ENCODE peak calls at places on chromosome 19, in seven cellular contexts. Z is lower lobe of right lung, H is astrocyte, G is keratinocyte, W is pancreas, N is aorta, M is substantia nigra. O is an unnamed sample.

GRCh38 chr19:22832031-22832762 is at the start of gene ZNF723:
- DNase-seq in Z (peak), H (no peak), G (no peak), W (no peak), N (no peak), M (no peak), O (no peak)

GRCh38 chr19:15871570-15871969 is 26.3 kb downstream of the CYP4F2 start:
- DNase-seq in Z (peak), H (no peak), G (no peak), W (no peak), N (no peak), M (no peak), O (no peak)

GRCh38 chr19:53161123-53161522 is 2.3 kb upstream of the ZNF347 start:
- DNase-seq in Z (no peak), H (no peak), G (no peak), W (no peak), N (no peak), M (no peak), O (no peak)

GRCh38 chr19:55440411-55441105 is 2.5 kb downstream of the SHISA7 start:
- DNase-seq in Z (no peak), H (no peak), G (no peak), W (no peak), N (no peak), M (no peak), O (no peak)

GRCh38 chr19:18194554-18195238 is 1.7 kb downstream of the MPV17L2 start:
- DNase-seq in Z (no peak), H (peak), G (no peak), W (no peak), N (peak), M (peak), O (no peak)

GRCh38 chr19:29421186-29421525 is 104.6 kb upstream of the VSTM2B start:
- DNase-seq in Z (no peak), H (no peak), G (no peak), W (no peak), N (no peak), M (no peak), O (no peak)

GRCh38 chr19:16377521-16377920 is 52.9 kb downstream of the KLF2 start:
- DNase-seq in Z (no peak), H (no peak), G (no peak), W (no peak), N (no peak), M (no peak), O (no peak)

GRCh38 chr19:48975947-48976847 is 11.1 kb downstream of the FTL start:
- DNase-seq in Z (no peak), H (no peak), G (no peak), W (no peak), N (no peak), M (no peak), O (no peak)

GRCh38 chr19:31717316-31717715 is 368.1 kb upstream of the TSHZ3 start:
- DNase-seq in Z (no peak), H (peak), G (no peak), W (no peak), N (no peak), M (no peak), O (no peak)

GRCh38 chr19:40907968-40908735 is 26.1 kb upstream of the CYP2A7 start:
- DNase-seq in Z (no peak), H (no peak), G (no peak), W (no peak), N (peak), M (peak), O (peak)

GRCh38 chr19:20471441-20471840 is 94.1 kb downstream of the ZNF737 start:
- DNase-seq in Z (peak), H (no peak), G (no peak), W (no peak), N (no peak), M (no peak), O (no peak)

GRCh38 chr19:30681162-30681996 is 309.2 kb downstream of the ZNF536 start:
- DNase-seq in Z (no peak), H (no peak), G (no peak), W (no peak), N (no peak), M (no peak), O (no peak)

GRCh38 chr19:30677702-30678101 is 305.5 kb downstream of the ZNF536 start:
- DNase-seq in Z (no peak), H (no peak), G (no peak), W (no peak), N (no peak), M (no peak), O (no peak)

GRCh38 chr19:30679286-30679685 is 307.1 kb downstream of the ZNF536 start:
- DNase-seq in Z (no peak), H (no peak), G (no peak), W (no peak), N (no peak), M (no peak), O (no peak)

GRCh38 chr19:30678168-30678567 is 306.0 kb downstream of the ZNF536 start:
- DNase-seq in Z (no peak), H (no peak), G (no peak), W (no peak), N (no peak), M (no peak), O (no peak)

GRCh38 chr19:30679789-30680188 is 307.6 kb downstream of the ZNF536 start:
- DNase-seq in Z (no peak), H (no peak), G (no peak), W (no peak), N (no peak), M (no peak), O (no peak)
- H3K27ac ChIP-seq in Z (no peak), H (no peak), G (no peak), W (no peak), N (no peak), M (no peak), O (no peak)

DNA sequence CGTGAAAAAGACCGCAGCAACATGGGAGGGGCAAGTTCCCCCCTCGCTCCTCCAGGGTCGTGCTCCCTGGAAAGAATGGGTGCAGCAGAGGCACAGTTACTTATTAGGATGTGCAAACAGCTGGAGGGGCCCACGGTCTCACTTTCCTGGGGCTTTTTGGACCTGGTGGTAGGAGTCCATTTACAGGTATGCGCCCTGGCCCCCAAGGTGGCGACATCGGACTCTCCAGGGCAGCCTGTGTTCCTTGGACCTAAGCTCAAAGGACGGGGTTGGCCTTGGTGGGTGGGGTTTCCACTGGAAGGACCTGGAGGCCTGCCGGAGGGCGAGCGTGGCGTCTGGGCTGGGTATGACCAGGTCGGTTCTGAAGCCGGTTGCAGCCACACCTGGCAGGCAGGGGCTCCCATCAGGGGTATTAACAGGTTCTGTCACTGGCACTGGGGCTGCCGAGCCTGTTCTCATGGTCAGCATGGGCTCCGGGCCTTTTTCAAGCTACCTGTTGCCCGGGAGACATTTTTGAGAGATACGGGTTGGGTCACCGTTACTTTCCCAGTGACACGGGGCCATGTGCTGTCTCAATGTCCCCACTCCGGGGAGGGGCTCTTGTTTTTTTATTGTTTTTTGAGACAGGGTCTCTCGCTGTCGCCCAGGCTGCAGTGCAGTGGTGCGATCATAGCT is 5.9 kb downstream of the ZFR2 start:
- DNase-seq in Z (no peak), H (no peak), G (no peak), W (no peak), N (no peak), M (no peak), O (no peak)
- H3K27ac ChIP-seq in Z (no peak), H (no peak), G (no peak), W (no peak), N (no peak), M (no peak), O (no peak)

DNA sequence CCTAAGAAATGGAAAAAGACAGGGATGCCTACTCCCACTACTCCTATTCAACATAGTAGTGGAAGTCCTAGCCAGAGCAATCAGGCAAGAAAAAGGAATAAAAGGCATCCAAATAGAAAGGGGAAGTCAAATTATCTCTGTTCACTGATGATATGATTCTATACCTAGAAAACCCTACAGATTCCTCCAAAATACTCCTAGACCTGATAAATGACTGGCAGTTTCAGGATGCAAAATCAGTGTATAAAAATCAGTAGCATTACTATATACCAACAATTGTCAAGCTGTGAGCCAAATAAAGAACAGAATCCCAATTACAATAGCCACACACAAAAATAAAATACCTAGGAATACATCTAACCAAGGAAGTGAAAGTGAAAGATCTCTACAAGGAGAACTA is 1.3 kb upstream of the GPR42 start:
- DNase-seq in Z (no peak), H (no peak), G (no peak), W (no peak), N (no peak), M (no peak), O (no peak)
- H3K27ac ChIP-seq in Z (no peak), H (no peak), G (no peak), W (no peak), N (no peak), M (no peak), O (no peak)

GRCh38 chr19:1933942-1934341 is 7.0 kb upstream of the CSNK1G2 start:
- DNase-seq in Z (no peak), H (no peak), G (no peak), W (no peak), N (no peak), M (no peak), O (no peak)

GRCh38 chr19:1929051-1929742 is 11.8 kb upstream of the CSNK1G2 start:
- DNase-seq in Z (peak), H (peak), G (no peak), W (peak), N (peak), M (peak), O (peak)

GRCh38 chr19:1932395-1932794 is 8.6 kb upstream of the CSNK1G2 start:
- DNase-seq in Z (no peak), H (no peak), G (no peak), W (no peak), N (no peak), M (no peak), O (no peak)

GRCh38 chr19:1933245-1933644 is 7.7 kb upstream of the CSNK1G2 start:
- DNase-seq in Z (no peak), H (no peak), G (no peak), W (no peak), N (no peak), M (no peak), O (no peak)

DNA sequence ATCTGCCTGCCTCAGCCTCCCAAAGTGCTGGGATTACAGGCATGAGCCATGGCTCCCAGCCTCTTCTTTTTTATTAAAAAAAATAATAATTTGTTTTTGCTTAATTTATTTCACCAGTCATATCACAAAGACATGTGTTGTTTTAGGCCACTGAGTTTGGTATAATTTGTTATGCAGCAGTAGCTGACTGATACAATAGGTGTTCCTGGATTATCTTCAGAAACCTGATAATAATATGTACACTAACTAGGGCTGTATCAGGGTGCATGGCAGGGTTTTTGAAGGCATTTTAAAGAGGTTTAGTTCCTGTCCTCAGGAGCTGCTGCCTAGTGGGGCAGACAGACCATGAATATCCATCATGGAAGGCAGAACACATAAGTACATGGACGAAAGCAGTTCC is 9.5 kb upstream of the CSNK1G2 start:
- DNase-seq in Z (no peak), H (no peak), G (no peak), W (no peak), N (no peak), M (no peak), O (no peak)
- H3K27ac ChIP-seq in Z (no peak), H (no peak), G (no peak), W (no peak), N (no peak), M (no peak), O (no peak)

GRCh38 chr19:8610041-8610927 is at the start of gene ADAMTS10:
- DNase-seq in Z (no peak), H (peak), G (no peak), W (peak), N (peak), M (no peak), O (no peak)

GRCh38 chr19:8612807-8613171 is 2.3 kb upstream of the ADAMTS10 start:
- DNase-seq in Z (no peak), H (no peak), G (no peak), W (no peak), N (no peak), M (no peak), O (no peak)

GRCh38 chr19:8611391-8611883 is 922 bp upstream of the ADAMTS10 start:
- DNase-seq in Z (no peak), H (no peak), G (no peak), W (no peak), N (peak), M (no peak), O (peak)

GRCh38 chr19:8610928-8611284 is 391 bp upstream of the ADAMTS10 start:
- DNase-seq in Z (no peak), H (no peak), G (no peak), W (no peak), N (no peak), M (no peak), O (no peak)

DNA sequence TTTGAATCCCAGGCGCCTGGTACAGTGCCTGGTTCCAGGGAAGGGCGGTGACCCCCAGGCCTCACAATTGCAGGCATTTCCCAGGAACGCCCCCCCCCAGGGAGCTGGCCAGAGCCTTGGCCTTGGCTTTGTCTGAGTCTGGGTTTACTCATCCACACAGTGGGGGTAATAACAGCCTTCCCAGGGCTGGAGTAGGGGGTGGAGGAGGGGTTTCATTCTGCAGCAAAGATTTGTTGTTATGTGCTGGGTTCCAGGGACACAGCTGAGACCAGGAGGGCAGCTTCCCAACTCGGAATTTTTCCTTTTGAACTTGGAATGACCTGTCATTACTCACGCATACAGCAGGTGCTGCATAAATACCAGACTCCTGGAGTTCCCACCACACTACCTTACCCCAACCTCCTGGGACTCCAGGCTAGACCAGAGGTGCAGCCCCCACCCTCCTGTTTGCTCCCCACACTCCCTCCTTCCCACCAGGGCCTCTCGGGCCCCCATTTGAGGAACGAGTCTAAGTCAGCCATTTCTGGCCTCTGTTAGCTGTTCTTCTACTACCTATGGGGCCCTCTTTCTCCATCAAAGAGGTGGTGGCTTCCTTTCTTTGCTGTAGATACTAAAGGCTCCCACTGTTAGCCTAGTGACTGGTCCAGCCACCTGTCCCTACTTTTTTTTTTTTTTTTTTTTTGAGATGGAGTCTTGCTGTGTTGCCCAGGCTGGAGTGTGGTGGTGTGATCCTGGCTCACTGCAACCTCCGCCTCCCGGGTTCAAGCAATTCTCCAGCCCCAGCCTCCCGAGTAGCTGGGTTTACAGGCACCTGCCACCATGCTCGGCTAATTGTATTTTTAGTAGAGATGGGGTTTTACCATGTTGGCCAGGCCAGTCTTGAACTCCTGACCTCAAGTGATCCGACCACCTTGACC is 1.6 kb upstream of the ADAMTS10 start:
- DNase-seq in Z (no peak), H (peak), G (no peak), W (peak), N (peak), M (peak), O (no peak)
- H3K27ac ChIP-seq in Z (peak), H (peak), G (no peak), W (peak), N (peak), M (no peak), O (peak)

GRCh38 chr19:38306236-38306635 is 2.2 kb downstream of the C19orf33 start:
- DNase-seq in Z (no peak), H (no peak), G (no peak), W (no peak), N (no peak), M (no peak), O (no peak)

GRCh38 chr19:38303517-38304351 is at the start of gene C19orf33:
- DNase-seq in Z (peak), H (peak), G (peak), W (peak), N (no peak), M (no peak), O (peak)

GRCh38 chr19:38307076-38307475 is 3.0 kb downstream of the C19orf33 start:
- DNase-seq in Z (no peak), H (no peak), G (no peak), W (no peak), N (no peak), M (no peak), O (no peak)

GRCh38 chr19:38304866-38305429 is 897 bp downstream of the C19orf33 start:
- DNase-seq in Z (peak), H (no peak), G (peak), W (peak), N (no peak), M (no peak), O (peak)

DNA sequence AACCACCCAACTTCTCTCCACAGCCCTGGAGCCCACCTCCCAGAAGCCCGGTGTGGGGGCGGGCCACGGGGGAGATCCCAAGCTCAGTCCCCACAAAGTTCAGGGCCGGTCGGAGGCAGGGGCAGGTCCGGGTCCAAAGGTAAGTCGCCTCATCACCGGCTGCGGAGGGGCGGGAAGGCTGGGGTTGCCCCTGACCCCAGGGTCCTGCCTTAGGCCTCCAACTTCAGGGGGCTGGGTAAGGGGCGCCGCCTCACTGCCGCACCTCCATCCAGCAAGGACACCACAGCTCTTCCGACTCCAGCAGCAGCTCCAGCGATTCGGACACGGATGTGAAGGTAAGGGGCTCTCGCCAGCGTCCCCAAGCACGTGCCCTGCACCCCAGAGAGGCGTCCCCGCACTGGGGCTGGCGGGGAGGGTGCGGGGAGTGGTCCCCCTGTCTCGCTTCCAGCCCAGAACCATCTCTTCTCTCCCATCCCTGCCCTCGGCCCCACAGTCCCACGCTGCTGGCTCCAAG is 358 bp downstream of the C19orf33 start:
- DNase-seq in Z (no peak), H (no peak), G (no peak), W (no peak), N (no peak), M (no peak), O (no peak)
- H3K27ac ChIP-seq in Z (peak), H (no peak), G (peak), W (no peak), N (no peak), M (no peak), O (peak)

GRCh38 chr19:6862673-6863078 is 24.7 kb upstream of the ADGRE1 start:
- DNase-seq in Z (peak), H (peak), G (peak), W (peak), N (peak), M (peak), O (peak)
- H3K27ac ChIP-seq in Z (no peak), H (no peak), G (no peak), W (no peak), N (no peak), M (no peak), O (no peak)

GRCh38 chr19:51792932-51793331 is 2.0 kb upstream of the FPR3 start:
- DNase-seq in Z (no peak), H (no peak), G (no peak), W (no peak), N (no peak), M (no peak), O (no peak)

GRCh38 chr19:51798127-51798526 is 3.2 kb downstream of the FPR3 start:
- DNase-seq in Z (no peak), H (no peak), G (no peak), W (no peak), N (no peak), M (no peak), O (no peak)

GRCh38 chr19:51796195-51796679 is 1.3 kb downstream of the FPR3 start:
- DNase-seq in Z (peak), H (no peak), G (no peak), W (no peak), N (peak), M (no peak), O (no peak)

GRCh38 chr19:51793994-51794393 is 963 bp upstream of the FPR3 start:
- DNase-seq in Z (no peak), H (no peak), G (no peak), W (no peak), N (no peak), M (no peak), O (no peak)

DNA sequence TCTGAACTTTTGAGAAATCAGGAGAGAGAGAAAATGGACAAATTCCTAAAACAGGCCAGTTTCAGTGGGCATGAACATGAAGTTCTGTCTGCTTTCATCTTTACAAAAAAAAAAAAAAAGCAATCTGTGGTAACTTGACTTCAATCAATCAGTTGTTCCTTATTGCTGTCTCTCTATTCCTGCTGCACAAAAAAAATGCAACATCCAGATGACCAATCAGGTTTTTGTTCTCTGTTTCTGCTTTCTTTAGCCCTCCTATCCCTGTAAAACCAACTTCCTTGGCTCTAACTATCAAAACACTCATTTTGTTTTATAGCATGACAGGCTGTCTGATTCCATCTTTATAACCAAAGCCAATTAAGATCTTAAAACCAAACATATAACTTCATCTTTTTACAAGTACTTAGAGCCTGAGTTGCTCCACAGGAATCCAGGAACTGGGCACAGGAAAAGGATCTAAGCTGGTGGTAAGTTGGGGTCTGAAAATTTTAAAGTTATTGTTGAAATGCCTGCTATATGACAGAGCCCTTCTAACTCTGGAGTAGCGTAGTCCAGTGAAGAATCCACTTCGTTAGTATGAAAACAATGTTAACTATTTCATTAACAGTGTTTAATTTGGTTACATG is at the start of gene FPR3:
- DNase-seq in Z (no peak), H (no peak), G (no peak), W (no peak), N (no peak), M (no peak), O (no peak)
- H3K27ac ChIP-seq in Z (peak), H (no peak), G (no peak), W (no peak), N (no peak), M (no peak), O (peak)

GRCh38 chr19:9961103-9961502 is 24.8 kb upstream of the OLFM2 start:
- DNase-seq in Z (no peak), H (no peak), G (no peak), W (no peak), N (no peak), M (no peak), O (no peak)
- H3K27ac ChIP-seq in Z (no peak), H (no peak), G (no peak), W (no peak), N (no peak), M (no peak), O (no peak)